ENCODE peak calls at places on chromosomes 13 and 19, in eight cellular contexts. C is neuronal stem cell, S is heart left ventricle, O is A549, H is HepG2, N is PC-3, P is heart right ventricle, M is SJCRH30. B is an unnamed sample.

GRCh38 chr19:29645911-29646310 is 19.4 kb upstream of the PLEKHF1 start:
- DNase-seq in C (no peak), S (peak; percentile 79), O (no peak), H (peak; percentile 27), N (peak; percentile 27), P (peak; percentile 61), M (no peak), B (no peak)

GRCh38 chr13:75566658-75567057 is 17.1 kb downstream of the UCHL3 start:
- DNase-seq in C (no peak), S (no peak), O (peak; percentile 2), H (peak; percentile 31), N (peak; percentile 64), P (no peak), M (no peak), B (no peak)

GRCh38 chr19:39160523-39160861 is 34.9 kb downstream of the PAK4 start:
- DNase-seq in C (no peak), S (no peak), O (no peak), H (no peak), N (peak; percentile 58), P (no peak), M (no peak), B (no peak)

GRCh38 chr19:41774515-41774980 is 19.2 kb downstream of the CEACAM6 start:
- DNase-seq in C (no peak), S (no peak), O (peak; percentile 57), H (no peak), N (peak; percentile 96), P (no peak), M (no peak), B (peak; percentile 76)

GRCh38 chr19:44182145-44182544 is 17.2 kb downstream of the ZNF226 start:
- DNase-seq in C (no peak), S (no peak), O (no peak), H (no peak), N (no peak), P (no peak), M (no peak), B (no peak)

GRCh38 chr19:16160445-16160942 is 12.8 kb downstream of the CIB3 start:
- DNase-seq in C (no peak), S (no peak), O (no peak), H (no peak), N (no peak), P (no peak), M (no peak), B (no peak)

GRCh38 chr19:32415246-32415645 is 9.7 kb downstream of the DPY19L3 start:
- DNase-seq in C (no peak), S (no peak), O (no peak), H (no peak), N (no peak), P (no peak), M (no peak), B (no peak)

GRCh38 chr19:38869160-38869835 is 8.8 kb downstream of the RINL start:
- DNase-seq in C (no peak), S (peak; percentile 34), O (no peak), H (no peak), N (no peak), P (no peak), M (no peak), B (no peak)

GRCh38 chr13:97319088-97319487 is 97.0 kb downstream of the MBNL2 start:
- DNase-seq in C (no peak), S (peak; percentile 69), O (no peak), H (no peak), N (no peak), P (no peak), M (peak; percentile 88), B (no peak)

GRCh38 chr19:3123088-3123721 is 12.6 kb upstream of the GNA15 start:
- DNase-seq in C (no peak), S (peak; percentile 22), O (no peak), H (no peak), N (no peak), P (no peak), M (no peak), B (no peak)

GRCh38 chr19:3121821-3122511 is 13.9 kb upstream of the GNA15 start:
- DNase-seq in C (no peak), S (peak; percentile 19), O (no peak), H (no peak), N (no peak), P (no peak), M (no peak), B (no peak)

GRCh38 chr19:3123956-3124355 is 11.9 kb upstream of the GNA15 start:
- DNase-seq in C (no peak), S (peak; percentile 18), O (no peak), H (no peak), N (no peak), P (no peak), M (no peak), B (no peak)

GRCh38 chr19:3121396-3121795 is 14.4 kb upstream of the GNA15 start:
- DNase-seq in C (no peak), S (peak; percentile 17), O (no peak), H (no peak), N (no peak), P (no peak), M (no peak), B (no peak)

GRCh38 chr19:3122512-3122870 is 13.3 kb upstream of the GNA15 start:
- DNase-seq in C (no peak), S (peak; percentile 16), O (no peak), H (no peak), N (no peak), P (no peak), M (no peak), B (no peak)
- H3K4me1 ChIP-seq in C (peaks cover 3% of the 10 kb centered on the region), S (peaks cover 8% of the 10 kb centered on the region), O (no peaks in the 10 kb centered on the region), H (no peaks in the 10 kb centered on the region), N (no peaks in the 10 kb centered on the region), P (no peaks in the 10 kb centered on the region), M (no peaks in the 10 kb centered on the region), B (no peaks in the 10 kb centered on the region)

GRCh38 chr13:20441879-20442278 is 83.8 kb downstream of the CRYL1 start:
- DNase-seq in C (peak; percentile 18), S (no peak), O (no peak), H (no peak), N (peak; percentile 95), P (no peak), M (no peak), B (no peak)

GRCh38 chr13:20441066-20441465 is 84.6 kb downstream of the CRYL1 start:
- DNase-seq in C (no peak), S (no peak), O (no peak), H (no peak), N (no peak), P (no peak), M (no peak), B (no peak)

GRCh38 chr13:20442798-20443381 is 82.8 kb downstream of the CRYL1 start:
- DNase-seq in C (no peak), S (no peak), O (no peak), H (no peak), N (peak; percentile 49), P (no peak), M (no peak), B (no peak)

GRCh38 chr13:20439261-20439660 is 86.4 kb downstream of the CRYL1 start:
- DNase-seq in C (no peak), S (no peak), O (no peak), H (no peak), N (no peak), P (no peak), M (no peak), B (no peak)

DNA sequence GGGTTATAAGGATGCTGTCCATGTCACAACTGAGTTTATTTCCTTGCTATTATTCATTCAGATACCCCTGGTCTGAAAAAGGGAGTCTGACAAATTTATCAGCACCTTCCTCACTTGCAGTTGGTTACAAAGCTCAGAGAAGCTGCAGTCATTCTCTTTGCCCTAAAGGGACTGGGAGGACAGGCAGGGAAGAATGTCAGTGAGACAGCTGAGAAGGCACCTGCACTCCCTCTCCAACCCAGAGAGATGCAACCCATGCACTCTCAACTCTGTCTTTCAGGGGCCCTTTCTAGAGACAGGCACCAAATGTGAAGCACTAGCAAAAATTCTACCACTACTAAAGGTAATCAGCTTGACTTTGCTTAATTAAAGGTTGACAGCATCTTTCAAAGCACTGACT is 83.3 kb downstream of the CRYL1 start:
- DNase-seq in C (no peak), S (no peak), O (no peak), H (no peak), N (peak; percentile 49), P (no peak), M (no peak), B (no peak)
- H3K27ac ChIP-seq in C (no peak overlapping the region), S (no peak overlapping the region), O (no peak overlapping the region), H (no peak overlapping the region), N (peak overlapping the region; percentile 95), P (no peak overlapping the region), M (no peak overlapping the region), B (no peak overlapping the region)

GRCh38 chr19:48413879-48414623 is 20.6 kb downstream of the GRIN2D start:
- DNase-seq in C (no peak), S (no peak), O (no peak), H (no peak), N (peak; percentile 54), P (no peak), M (no peak), B (no peak)
- H3K4me1 ChIP-seq in C (peaks cover 11% of the 10 kb centered on the region), S (peaks cover 3% of the 10 kb centered on the region), O (peaks cover 13% of the 10 kb centered on the region), H (peaks cover 39% of the 10 kb centered on the region), N (peaks cover 2% of the 10 kb centered on the region), P (peaks cover 10% of the 10 kb centered on the region), M (no peaks in the 10 kb centered on the region), B (no peaks in the 10 kb centered on the region)

DNA sequence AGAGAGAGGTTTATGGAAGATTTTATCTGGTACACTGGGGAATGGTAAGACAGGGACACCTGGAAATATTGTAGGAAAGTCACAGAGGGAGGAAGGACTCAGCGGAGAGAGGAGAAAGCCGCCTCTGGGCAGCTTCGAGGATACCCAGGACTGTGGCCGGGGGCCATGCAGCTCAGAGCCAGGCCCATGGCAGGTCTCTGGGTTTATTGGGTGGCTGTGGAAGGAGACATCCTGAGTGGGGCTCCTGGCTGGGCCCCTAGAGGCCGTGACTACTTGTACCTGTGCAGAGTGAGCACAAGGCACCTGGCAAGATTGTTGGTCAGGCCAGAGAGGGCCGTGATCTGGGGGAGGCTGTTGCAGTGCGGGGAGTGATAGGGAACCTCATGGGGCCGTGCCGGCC is 3.4 kb downstream of the DAZAP1 start:
- DNase-seq in C (no peak), S (peak; percentile 18), O (no peak), H (no peak), N (no peak), P (no peak), M (no peak), B (no peak)
- H3K27ac ChIP-seq in C (no peak overlapping the region), S (peak overlapping the region; percentile 87), O (no peak overlapping the region), H (peak overlapping the region; percentile 30), N (no peak overlapping the region), P (peak overlapping the region; percentile 99), M (no peak overlapping the region), B (peak overlapping the region; percentile 98)

B was measured in naive thymus-derived CD4-positive, alpha-beta T cell.